ENCODE peak calls at places on chromosomes 7 and 10, in eight cellular contexts. S, R, Y, J, G, Z, T and K are unnamed samples.

GRCh38 chr10:11424456-11425287 is 186.8 kb downstream of the USP6NL start:
- DNase-seq in S (no peak), R (peak), Y (peak), J (peak), G (peak), Z (peak), T (peak), K (peak)

GRCh38 chr7:44515595-44516268 is 25.3 kb upstream of the NUDCD3 start:
- DNase-seq in S (no peak), R (no peak), Y (no peak), J (no peak), G (no peak), Z (no peak), T (no peak), K (no peak)

GRCh38 chr7:55092186-55092976 is 73.6 kb downstream of the EGFR start:
- DNase-seq in S (no peak), R (no peak), Y (no peak), J (no peak), G (no peak), Z (no peak), T (no peak), K (peak)

GRCh38 chr7:151143261-151144015 is 24.1 kb downstream of the GBX1 start:
- DNase-seq in S (no peak), R (no peak), Y (no peak), J (no peak), G (no peak), Z (no peak), T (no peak), K (no peak)

GRCh38 chr7:76201732-76202665 is at the start of gene SRRM3:
- DNase-seq in S (peak), R (peak), Y (peak), J (peak), G (peak), Z (peak), T (peak), K (peak)

GRCh38 chr7:139095194-139095659 is 14.3 kb downstream of the ZC3HAV1 start:
- DNase-seq in S (peak), R (no peak), Y (peak), J (no peak), G (no peak), Z (no peak), T (no peak), K (no peak)

GRCh38 chr10:100894033-100894432 is 18.7 kb upstream of the SLF2 start:
- DNase-seq in S (no peak), R (no peak), Y (no peak), J (no peak), G (no peak), Z (no peak), T (no peak), K (no peak)

GRCh38 chr10:135601-136464 is 578 bp downstream of the ZMYND11 start:
- DNase-seq in S (peak), R (peak), Y (peak), J (peak), G (peak), Z (peak), T (peak), K (peak)

GRCh38 chr7:120733835-120734234 is 124.1 kb downstream of the TSPAN12 start:
- DNase-seq in S (no peak), R (no peak), Y (no peak), J (no peak), G (no peak), Z (no peak), T (no peak), K (no peak)

GRCh38 chr10:13351340-13351915 is 3.3 kb upstream of the SEPHS1 start:
- DNase-seq in S (no peak), R (no peak), Y (no peak), J (no peak), G (no peak), Z (no peak), T (no peak), K (no peak)

GRCh38 chr7:71867626-71868025 is 544.5 kb downstream of the CALN1 start:
- DNase-seq in S (no peak), R (no peak), Y (no peak), J (no peak), G (no peak), Z (no peak), T (no peak), K (no peak)

GRCh38 chr10:17923728-17924127 is 28.0 kb upstream of the SLC39A12 start:
- DNase-seq in S (no peak), R (no peak), Y (peak), J (no peak), G (peak), Z (peak), T (peak), K (peak)

GRCh38 chr7:140402178-140402835 is 1.6 kb upstream of the RAB19 start:
- DNase-seq in S (no peak), R (no peak), Y (peak), J (no peak), G (no peak), Z (no peak), T (no peak), K (peak)

GRCh38 chr10:103967433-103968142 is 648 bp downstream of the SLK start:
- DNase-seq in S (no peak), R (peak), Y (no peak), J (peak), G (no peak), Z (no peak), T (no peak), K (no peak)

GRCh38 chr7:4143511-4144160 is 538.5 kb upstream of the FOXK1 start:
- DNase-seq in S (no peak), R (no peak), Y (no peak), J (no peak), G (no peak), Z (no peak), T (no peak), K (no peak)

GRCh38 chr10:128867819-128868218 is 599.2 kb upstream of the MGMT start:
- DNase-seq in S (no peak), R (no peak), Y (no peak), J (no peak), G (no peak), Z (no peak), T (no peak), K (no peak)

GRCh38 chr10:132469197-132469942 is 68.2 kb upstream of the INPP5A start:
- DNase-seq in S (no peak), R (no peak), Y (no peak), J (no peak), G (no peak), Z (peak), T (no peak), K (no peak)

GRCh38 chr7:158649279-158649678 is 55.3 kb downstream of the NCAPG2 start:
- DNase-seq in S (no peak), R (no peak), Y (peak), J (peak), G (no peak), Z (no peak), T (peak), K (peak)

GRCh38 chr7:159032753-159033472 is 111.8 kb downstream of the VIPR2 start:
- DNase-seq in S (no peak), R (no peak), Y (no peak), J (no peak), G (no peak), Z (no peak), T (no peak), K (no peak)

GRCh38 chr10:31977440-31978157 is 49.0 kb upstream of the ARHGAP12 start:
- DNase-seq in S (no peak), R (no peak), Y (peak), J (no peak), G (no peak), Z (no peak), T (peak), K (peak)

GRCh38 chr7:98133621-98134266 is 27.1 kb downstream of the LMTK2 start:
- DNase-seq in S (no peak), R (no peak), Y (peak), J (no peak), G (peak), Z (no peak), T (peak), K (peak)

GRCh38 chr7:108351715-108352114 is 104.5 kb downstream of the NRCAM start:
- DNase-seq in S (no peak), R (no peak), Y (peak), J (no peak), G (no peak), Z (no peak), T (no peak), K (no peak)

GRCh38 chr10:133378251-133379096 is 588 bp upstream of the PAOX start:
- DNase-seq in S (peak), R (peak), Y (peak), J (peak), G (peak), Z (peak), T (peak), K (peak)

GRCh38 chr10:5284311-5285057 is 80.3 kb upstream of the UCN3 start:
- DNase-seq in S (no peak), R (no peak), Y (peak), J (peak), G (no peak), Z (no peak), T (peak), K (peak)

GRCh38 chr7:4208086-4208485 is 474.0 kb upstream of the FOXK1 start:
- DNase-seq in S (no peak), R (no peak), Y (no peak), J (no peak), G (no peak), Z (no peak), T (no peak), K (no peak)

GRCh38 chr7:123372368-123372767 is 162.0 kb downstream of the IQUB start:
- DNase-seq in S (no peak), R (no peak), Y (peak), J (no peak), G (no peak), Z (no peak), T (no peak), K (no peak)

GRCh38 chr7:151960449-151960848 is 4.2 kb downstream of the GALNTL5 start:
- DNase-seq in S (no peak), R (no peak), Y (no peak), J (no peak), G (no peak), Z (no peak), T (no peak), K (no peak)

GRCh38 chr7:43204081-43204480 is 91.6 kb downstream of the HECW1 start:
- DNase-seq in S (no peak), R (no peak), Y (peak), J (no peak), G (no peak), Z (no peak), T (no peak), K (peak)

GRCh38 chr7:42372498-42372897 is 135.5 kb upstream of the GLI3 start:
- DNase-seq in S (no peak), R (no peak), Y (no peak), J (no peak), G (no peak), Z (no peak), T (no peak), K (no peak)

GRCh38 chr10:50299948-50300669 is 48.8 kb upstream of the ASAH2 start:
- DNase-seq in S (no peak), R (no peak), Y (no peak), J (no peak), G (no peak), Z (no peak), T (no peak), K (no peak)

GRCh38 chr10:103276941-103277712 is at the start of gene INA:
- DNase-seq in S (no peak), R (peak), Y (peak), J (peak), G (peak), Z (peak), T (peak), K (peak)